ENCODE peak calls at places on chromosomes 12 and 14, in eight cellular contexts. N is endodermal cell, E is IMR-90, R is fibroblast of lung, J is A673, F is right cardiac atrium, G is body of pancreas, Q is sigmoid colon. W is an unnamed sample.

GRCh38 chr14:102481791-102482238 is 27.8 kb downstream of the ANKRD9 start:
- DNase-seq in R (no peak), N (no peak), Q (peak; percentile 46), E (peak; percentile 45), J (no peak), F (no peak), G (no peak), W (no peak)

GRCh38 chr12:81274619-81275018 is 196.7 kb downstream of the ACSS3 start:
- DNase-seq in F (no peak), J (no peak), R (no peak), Q (no peak), E (no peak), G (no peak), N (no peak), W (no peak)

GRCh38 chr14:93317836-93318807 is 14.7 kb downstream of the BTBD7 start:
- DNase-seq in E (peak; percentile 41), G (no peak), N (no peak), Q (no peak), R (peak; percentile 11), F (no peak), J (peak; percentile 78), W (no peak)

GRCh38 chr12:47811581-47812484 is 7.9 kb downstream of the HDAC7 start:
- DNase-seq in Q (peak; percentile 91), G (no peak), R (peak; percentile 83), J (no peak), N (no peak), E (peak; percentile 86), F (peak; percentile 90), W (no peak)

GRCh38 chr14:20454359-20454644 is 310 bp downstream of the OSGEP start:
- DNase-seq in J (no peak), G (peak; percentile 90), Q (no peak), N (no peak), R (no peak), F (no peak), E (peak; percentile 82), W (no peak)

GRCh38 chr12:98754095-98754494 is 109.0 kb downstream of the APAF1 start:
- DNase-seq in G (no peak), R (no peak), N (no peak), F (no peak), E (peak; percentile 77), J (peak; percentile 64), Q (no peak), W (no peak)

GRCh38 chr14:95664546-95664945 is 21.7 kb upstream of the TCL1B start:
- DNase-seq in E (no peak), Q (no peak), F (no peak), J (no peak), R (no peak), N (no peak), G (peak; percentile 62), W (no peak)

GRCh38 chr12:13887774-13888388 is 93.5 kb downstream of the GRIN2B start:
- DNase-seq in F (no peak), E (no peak), R (no peak), N (no peak), J (no peak), Q (no peak), G (no peak), W (no peak)

GRCh38 chr14:75226755-75227544 is 50.5 kb upstream of the TMED10 start:
- DNase-seq in J (no peak), F (no peak), Q (no peak), E (no peak), N (no peak), G (no peak), R (no peak), W (no peak)

GRCh38 chr12:11813422-11813813 is 163.9 kb downstream of the ETV6 start:
- DNase-seq in E (no peak), F (no peak), G (no peak), Q (no peak), J (peak; percentile 10), N (no peak), R (no peak), W (no peak)

GRCh38 chr12:11814362-11814761 is 164.9 kb downstream of the ETV6 start:
- DNase-seq in Q (no peak), G (no peak), E (peak; percentile 89), F (no peak), N (no peak), R (peak; percentile 81), J (peak; percentile 49), W (no peak)

GRCh38 chr12:11810962-11811361 is 161.5 kb downstream of the ETV6 start:
- DNase-seq in Q (no peak), F (no peak), E (no peak), R (no peak), G (no peak), J (no peak), N (no peak), W (no peak)

GRCh38 chr12:11815397-11815796 is 165.9 kb downstream of the ETV6 start:
- DNase-seq in Q (no peak), G (no peak), F (no peak), E (no peak), R (no peak), N (peak; percentile 77), J (no peak), W (no peak)

GRCh38 chr12:11812558-11813421 is 163.3 kb downstream of the ETV6 start:
- DNase-seq in N (peak; percentile 89), R (no peak), Q (no peak), F (peak; percentile 82), G (no peak), E (peak; percentile 27), J (peak; percentile 69), W (peak; percentile 76)
- H3K4me3 ChIP-seq in N (peak overlapping the region; percentile 69), R (no peak overlapping the region), Q (no peak overlapping the region), F (peak overlapping the region; percentile 30), G (no peak overlapping the region), E (no peak overlapping the region), J (peak overlapping the region; percentile 35), W (no peak overlapping the region)

GRCh38 chr14:68291820-68292219 is 472.2 kb downstream of the RAD51B start:
- DNase-seq in N (peak; percentile 91), F (no peak), Q (no peak), G (no peak), E (no peak), J (no peak), R (no peak), W (no peak)
- H3K4me1 ChIP-seq in N (peaks cover 25% of the 10 kb centered on the region), F (peaks cover 7% of the 10 kb centered on the region), Q (peaks cover 11% of the 10 kb centered on the region), G (peaks cover 35% of the 10 kb centered on the region), E (no peaks in the 10 kb centered on the region), J (peaks cover 13% of the 10 kb centered on the region), R (no peaks in the 10 kb centered on the region), W (peaks cover 16% of the 10 kb centered on the region)

GRCh38 chr12:20213851-20214250 is 154.5 kb upstream of the PDE3A start:
- DNase-seq in F (no peak), N (no peak), Q (no peak), R (peak; percentile 84), G (no peak), J (no peak), E (no peak), W (no peak)
- H3K27ac ChIP-seq in F (no peak overlapping the region), N (peak overlapping the region; percentile 98), Q (peak overlapping the region; percentile 88), R (no peak overlapping the region), G (no peak overlapping the region), J (no peak overlapping the region), E (no peak overlapping the region), W (no peak overlapping the region)

DNA sequence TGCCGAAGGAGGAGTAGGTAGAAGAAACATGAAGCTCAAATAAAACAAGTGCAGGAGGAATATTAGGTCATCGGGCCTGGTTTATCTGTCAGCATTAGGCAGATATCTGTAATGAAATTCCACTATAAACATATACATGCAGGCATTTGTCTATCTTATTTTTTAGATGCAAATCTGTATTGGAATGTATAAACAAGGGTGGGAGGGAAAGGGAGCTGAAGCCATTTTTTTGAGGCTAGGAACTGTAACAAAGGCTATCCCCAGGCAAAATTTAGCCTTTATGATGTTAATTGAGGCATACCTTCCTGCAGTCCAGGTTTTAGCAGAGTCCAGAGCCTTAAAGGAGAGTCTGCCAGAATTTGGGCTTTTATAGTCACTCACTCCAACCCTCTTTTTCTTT is 72.5 kb downstream of the PHLDA1 start:
- DNase-seq in Q (no peak), E (no peak), F (no peak), N (no peak), G (no peak), J (no peak), R (no peak), W (no peak)
- H3K4me3 ChIP-seq in Q (no peak overlapping the region), E (no peak overlapping the region), F (no peak overlapping the region), N (no peak overlapping the region), G (no peak overlapping the region), J (no peak overlapping the region), R (no peak overlapping the region), W (no peak overlapping the region)

GRCh38 chr12:92068441-92068840 is 77.2 kb downstream of the BTG1 start:
- DNase-seq in Q (no peak), E (no peak), G (no peak), R (peak; percentile 52), F (no peak), N (no peak), J (no peak), W (no peak)
- H3K4me1 ChIP-seq in Q (peaks cover 19% of the 10 kb centered on the region), E (peaks cover 5% of the 10 kb centered on the region), G (peaks cover 56% of the 10 kb centered on the region), R (peaks cover 7% of the 10 kb centered on the region), F (peaks cover 3% of the 10 kb centered on the region), N (no peaks in the 10 kb centered on the region), J (no peaks in the 10 kb centered on the region), W (peaks cover 11% of the 10 kb centered on the region)

DNA sequence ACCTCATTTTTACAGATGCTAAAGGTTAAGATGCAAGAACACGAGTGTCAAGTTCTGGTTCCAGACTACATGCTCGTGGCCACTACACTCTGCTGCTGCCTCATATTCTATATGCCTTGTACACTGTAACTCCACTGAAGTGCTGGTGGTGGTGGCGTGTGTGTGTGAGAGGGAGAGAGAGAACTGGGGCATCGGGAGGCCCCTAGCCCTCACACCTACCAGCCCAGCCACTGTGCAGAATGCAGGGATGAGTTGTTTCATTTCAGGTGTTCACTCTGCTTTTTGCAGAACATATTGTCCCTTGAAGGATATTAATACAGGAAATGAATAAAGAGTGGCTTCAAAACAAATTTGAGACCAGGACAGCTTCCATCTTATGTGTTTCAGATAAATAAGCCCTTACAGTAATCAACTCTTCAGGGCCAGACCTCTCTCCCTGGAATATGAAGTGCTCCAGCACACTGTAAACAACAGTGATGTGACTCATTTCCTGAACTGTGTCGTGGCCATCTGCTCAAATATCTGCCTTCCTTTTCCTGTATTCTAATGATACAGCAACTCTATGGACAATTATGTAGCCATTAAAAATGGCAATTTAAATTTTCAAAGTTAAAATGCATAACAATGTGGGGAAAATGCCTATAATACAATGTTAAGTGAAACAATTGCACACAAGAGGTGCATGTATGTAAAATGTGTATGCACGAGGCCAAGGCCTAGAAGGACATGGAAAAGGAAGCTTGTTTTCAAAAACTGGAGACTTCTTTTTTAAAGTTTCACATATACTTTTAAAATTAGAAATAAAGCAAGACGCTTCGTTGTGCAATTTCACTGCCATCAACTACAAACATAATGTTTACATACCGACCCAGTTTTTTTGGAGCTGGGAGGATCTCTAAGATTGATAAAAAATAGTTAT is 215.4 kb downstream of the PELI2 start:
- DNase-seq in R (peak; percentile 86), G (peak; percentile 12), Q (no peak), F (no peak), J (peak; percentile 82), N (no peak), E (peak; percentile 93), W (no peak)
- H3K27ac ChIP-seq in R (peak overlapping the region; percentile 70), G (no peak overlapping the region), Q (peak overlapping the region; percentile 47), F (peak overlapping the region; percentile 30), J (peak overlapping the region; percentile 25), N (no peak overlapping the region), E (peak overlapping the region; percentile 96), W (peak overlapping the region; percentile 21)